ENCODE peak calls at places on chromosomes 12 and 14, in six cellular contexts. X is thyroid gland, A is H9, C is kidney epithelial cell, U is neural progenitor cell, R is esophagus muscularis mucosa. O is an unnamed sample.

GRCh38 chr12:42213954-42214426 is 24.1 kb downstream of the YAF2 start:
- DNase-seq in X (peak; percentile 87), A (no peak), C (no peak), U (peak; percentile 11), R (no peak), O (no peak)

GRCh38 chr14:91351508-91351853 is 66.1 kb downstream of the CCDC88C start:
- DNase-seq in X (no peak), A (no peak), C (no peak), U (no peak), R (no peak), O (no peak)

GRCh38 chr14:56004807-56005579 is 113.2 kb upstream of the PELI2 start:
- DNase-seq in X (peak; percentile 20), A (peak; percentile 31), C (peak; percentile 55), U (peak; percentile 44), R (no peak), O (no peak)

GRCh38 chr14:96508900-96509299 is 6.7 kb downstream of the PAPOLA start:
- DNase-seq in X (no peak), A (no peak), C (no peak), U (no peak), R (no peak), O (no peak)

GRCh38 chr12:5063149-5063548 is 19.5 kb downstream of the KCNA5 start:
- DNase-seq in X (no peak), A (no peak), C (no peak), U (no peak), R (no peak), O (no peak)

GRCh38 chr14:89418452-89418851 is 1.4 kb upstream of the FOXN3 start:
- DNase-seq in X (no peak), A (peak; percentile 63), C (no peak), U (no peak), R (no peak), O (no peak)

GRCh38 chr12:128810182-128811127 is 13.3 kb downstream of the SLC15A4 start:
- DNase-seq in X (no peak), A (no peak), C (no peak), U (peak; percentile 48), R (no peak), O (no peak)

GRCh38 chr12:107091989-107092641 is 1.2 kb downstream of the CRY1 start:
- DNase-seq in X (peak; percentile 14), A (peak; percentile 73), C (peak; percentile 88), U (peak; percentile 85), R (peak; percentile 92), O (peak; percentile 40)

GRCh38 chr12:43898474-43898873 is 62.6 kb downstream of the TMEM117 start:
- DNase-seq in X (no peak), A (no peak), C (no peak), U (no peak), R (no peak), O (no peak)

GRCh38 chr12:6372403-6373003 is 2.9 kb downstream of the SCNN1A start:
- DNase-seq in X (peak; percentile 36), A (no peak), C (peak; percentile 52), U (peak; percentile 35), R (no peak), O (no peak)

GRCh38 chr12:27622436-27623185 is 73.6 kb upstream of the REP15 start:
- DNase-seq in X (no peak), A (no peak), C (peak; percentile 29), U (no peak), R (no peak), O (no peak)

GRCh38 chr14:88039197-88039596 is 34.3 kb downstream of the GPR65 start:
- DNase-seq in X (no peak), A (no peak), C (no peak), U (no peak), R (no peak), O (no peak)

GRCh38 chr12:24463392-24463791 is 485.5 kb downstream of the BCAT1 start:
- DNase-seq in X (no peak), A (no peak), C (no peak), U (no peak), R (no peak), O (no peak)

GRCh38 chr12:110501378-110501721 is 561 bp downstream of the VPS29 start:
- DNase-seq in X (peak; percentile 55), A (peak; percentile 45), C (peak; percentile 31), U (peak; percentile 46), R (no peak), O (peak; percentile 38)

GRCh38 chr12:11628353-11628752 is 21.1 kb upstream of the ETV6 start:
- DNase-seq in X (no peak), A (no peak), C (no peak), U (no peak), R (no peak), O (no peak)

GRCh38 chr12:11621797-11622423 is 27.6 kb upstream of the ETV6 start:
- DNase-seq in X (peak; percentile 2), A (peak; percentile 55), C (no peak), U (no peak), R (no peak), O (no peak)

GRCh38 chr12:11624126-11624525 is 25.3 kb upstream of the ETV6 start:
- DNase-seq in X (no peak), A (no peak), C (no peak), U (no peak), R (no peak), O (no peak)

GRCh38 chr12:11623382-11623781 is 26.1 kb upstream of the ETV6 start:
- DNase-seq in X (no peak), A (no peak), C (no peak), U (no peak), R (no peak), O (no peak)

DNA sequence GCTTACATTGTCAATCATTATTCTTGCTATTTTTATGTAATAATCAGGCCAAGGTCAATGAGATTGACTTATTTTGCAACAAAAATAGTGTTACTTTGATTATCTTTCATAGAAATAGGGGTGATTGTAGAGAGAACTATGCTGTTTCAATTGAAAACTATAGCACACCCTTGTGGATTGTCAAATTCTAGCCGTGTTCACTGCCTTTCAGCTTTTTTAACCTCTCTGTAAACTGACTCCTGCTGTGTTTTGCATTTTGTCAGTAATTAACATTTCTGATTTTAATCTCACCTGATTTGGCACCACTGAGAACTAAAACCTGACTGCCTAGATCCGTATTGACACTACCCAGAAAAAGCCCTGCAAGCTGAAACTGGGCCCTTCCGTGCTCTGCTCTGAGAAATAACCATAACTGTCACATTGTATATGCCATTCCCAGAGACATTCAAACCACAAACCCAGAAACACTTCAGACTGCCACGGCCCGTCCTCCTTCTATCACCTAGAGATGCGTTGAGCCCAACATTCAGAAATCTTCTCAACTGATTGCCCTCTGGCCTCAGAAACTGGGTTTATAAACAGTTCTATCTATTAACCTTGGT is 26.6 kb upstream of the ETV6 start:
- DNase-seq in X (no peak), A (no peak), C (no peak), U (no peak), R (no peak), O (no peak)
- TF ChIP-seq CTCF in X (no peak), A (peak; percentile 50), C (peak; percentile 16), U (peak; percentile 32), R (peak; percentile 17), O (no peak)

DNA sequence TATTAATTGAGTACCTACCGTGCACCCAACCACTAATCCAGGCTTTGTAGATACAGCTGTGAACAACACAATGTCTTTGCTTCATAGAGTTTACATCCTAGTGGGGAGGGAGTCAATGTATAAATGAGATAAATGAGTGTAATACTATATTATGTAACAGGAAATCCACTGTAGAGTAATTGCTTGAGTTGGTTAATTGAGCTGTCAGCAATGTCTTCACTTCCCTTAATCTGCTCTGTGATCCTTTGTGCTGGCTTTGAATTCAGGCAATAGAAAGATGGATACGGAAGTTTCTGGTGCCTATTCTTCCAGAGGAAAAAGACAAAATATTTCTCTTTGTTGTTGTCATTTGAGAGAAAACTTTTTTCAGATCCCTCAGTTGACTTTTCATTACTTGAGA is 104.0 kb upstream of the SLC16A7 start:
- DNase-seq in X (no peak), A (no peak), C (no peak), U (no peak), R (no peak), O (no peak)
- TF ChIP-seq CTCF in X (no peak), A (no peak), C (no peak), U (no peak), R (no peak), O (no peak)

DNA sequence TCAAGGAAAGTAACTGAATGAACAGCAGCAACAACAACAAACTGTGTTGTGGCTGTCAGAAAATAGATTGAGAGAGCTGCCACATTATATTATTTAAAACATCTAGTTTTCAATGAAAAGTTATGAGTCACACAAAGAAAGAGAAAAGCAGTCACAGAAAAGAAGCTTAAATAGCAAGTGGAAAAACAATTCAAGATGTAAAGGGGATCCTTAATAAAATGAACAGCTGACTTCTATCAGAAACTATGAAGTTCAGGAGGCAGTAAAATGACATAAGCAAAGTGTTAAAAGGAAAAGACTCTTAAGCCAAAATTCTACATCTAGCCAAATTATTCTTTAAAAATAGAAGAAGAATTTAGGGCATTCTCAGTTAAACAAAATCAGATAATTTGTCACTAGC is 5.6 kb downstream of the CLEC14A start:
- DNase-seq in X (no peak), A (no peak), C (no peak), U (no peak), R (no peak), O (no peak)
- TF ChIP-seq CTCF in X (no peak), A (no peak), C (no peak), U (no peak), R (no peak), O (no peak)

GRCh38 chr12:105974738-105975137 is 164.0 kb downstream of the NUAK1 start:
- DNase-seq in X (no peak), A (no peak), C (no peak), U (no peak), R (no peak), O (no peak)
- TF ChIP-seq CTCF in X (no peak), A (no peak), C (no peak), U (no peak), R (no peak), O (no peak)

DNA sequence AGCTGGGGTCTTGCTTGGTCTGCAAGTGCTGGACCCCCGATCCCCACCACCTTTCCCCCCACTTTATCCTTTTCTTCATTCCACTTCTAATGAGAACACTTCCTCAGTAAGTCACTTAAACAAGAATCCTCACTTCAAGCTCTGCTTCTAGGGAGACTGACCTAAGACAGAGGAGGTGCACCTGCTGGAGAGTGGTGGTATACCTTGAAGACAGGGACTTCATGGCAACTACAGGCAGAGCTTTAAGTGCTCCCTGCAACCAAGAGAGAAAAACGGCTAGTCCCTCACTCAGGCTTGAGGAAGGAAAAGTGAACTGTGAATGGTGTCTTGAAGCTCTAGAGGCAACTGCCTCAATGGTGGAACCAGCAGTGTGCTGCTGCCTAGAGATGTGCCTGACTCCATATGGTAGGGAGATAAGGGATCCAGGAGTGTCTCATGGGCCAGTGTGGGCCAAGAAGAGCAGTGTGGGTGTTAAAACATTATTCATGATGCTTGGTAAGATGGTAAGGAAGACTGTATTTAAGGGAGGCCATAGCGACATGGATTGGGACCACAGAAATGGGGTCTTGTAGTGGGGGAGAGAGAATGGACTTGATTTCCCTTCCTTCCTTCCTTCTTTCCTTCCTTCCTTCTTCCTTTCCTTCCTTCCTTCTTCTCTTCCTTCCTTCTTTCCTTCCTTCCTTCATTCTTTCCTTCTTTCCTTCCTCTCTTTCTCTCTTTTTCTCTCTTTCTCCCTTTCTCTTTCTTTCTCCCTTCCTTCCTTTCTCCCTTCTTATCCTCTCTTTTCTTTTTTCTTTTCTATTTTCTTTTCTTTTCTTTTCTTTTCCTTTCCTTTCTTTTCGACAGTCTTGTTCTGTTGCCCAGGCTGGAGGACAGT is 96.2 kb upstream of the NAP1L1 start:
- DNase-seq in X (no peak), A (no peak), C (no peak), U (no peak), R (no peak), O (no peak)
- TF ChIP-seq CTCF in X (no peak), A (peak; percentile 36), C (no peak), U (no peak), R (no peak), O (no peak)

GRCh38 chr14:47422191-47422590 is 253.2 kb downstream of the MDGA2 start:
- DNase-seq in X (no peak), A (peak; percentile 48), C (no peak), U (peak; percentile 65), R (no peak), O (no peak)
- TF ChIP-seq CTCF in X (no peak), A (no peak), C (no peak), U (no peak), R (no peak), O (no peak)

GRCh38 chr12:60501124-60501729 is 905.4 kb downstream of the SLC16A7 start:
- DNase-seq in X (no peak), A (no peak), C (no peak), U (peak; percentile 25), R (no peak), O (no peak)
- TF ChIP-seq CTCF in X (no peak), A (peak; percentile 46), C (no peak), U (peak; percentile 31), R (no peak), O (no peak)

O was measured in mesothelial cell of epicardium.